ENCODE peak calls at places on chromosomes 3 and 15, in eight cellular contexts. V is aorta; Y is left ventricle myocardium superior; U is mucosa of descending colon; W is A549; J is activated CD8-positive, alpha-beta memory T cell treated with anti-CD3 and anti-CD28 coated beads, Interleukin-2, amount 10 ng/mL, durations not matched to agents 7 days and 5 days; O is activated naive CD4-positive, alpha-beta T cell treated with anti-CD3 and anti-CD28 coated beads, Interleukin-2, amount 50 U/mL, for 72 hours; M is pancreas. P is an unnamed sample.
A peak's percentile ranks its signal among the peaks of the same experiment; 100 is the strongest.

GRCh38 chr3:19146685-19147650 is 1.3 kb upstream of the KCNH8 start:
- ATAC-seq in W (peak; percentile 86), V (peak; percentile 69), Y (peak; percentile 88), U (peak; percentile 90), O (peak; percentile 70), M (peak; percentile 82), J (peak; percentile 77), P (peak; percentile 69)

GRCh38 chr15:70627322-70627721 is 136.0 kb downstream of the UACA start:
- ATAC-seq in W (no peak), O (no peak), V (peak; percentile 55), J (no peak), Y (no peak), U (no peak), M (no peak), P (no peak)

GRCh38 chr15:39149636-39150035 is 431.2 kb upstream of the THBS1 start:
- ATAC-seq in Y (no peak), J (no peak), V (no peak), W (no peak), U (no peak), O (no peak), M (no peak), P (no peak)

GRCh38 chr15:60003243-60004018 is 680 bp upstream of the FOXB1 start:
- ATAC-seq in Y (no peak), W (no peak), V (no peak), J (no peak), M (no peak), U (no peak), O (no peak), P (no peak)

GRCh38 chr3:41419809-41420208 is 220.5 kb downstream of the CTNNB1 start:
- ATAC-seq in V (no peak), W (no peak), U (no peak), O (no peak), M (no peak), J (no peak), Y (no peak), P (no peak)

GRCh38 chr3:17913349-17913748 is 170.9 kb upstream of the TBC1D5 start:
- ATAC-seq in M (no peak), U (no peak), W (no peak), V (no peak), Y (no peak), O (no peak), J (no peak), P (no peak)

GRCh38 chr3:47324278-47324865 is 41.6 kb downstream of the KLHL18 start:
- ATAC-seq in V (peak; percentile 91), O (peak; percentile 72), J (peak; percentile 71), W (peak; percentile 88), M (peak; percentile 99), U (peak; percentile 93), Y (peak; percentile 92), P (peak; percentile 72)

GRCh38 chr3:101829066-101829830 is 20.1 kb upstream of the NFKBIZ start:
- ATAC-seq in V (peak; percentile 87), O (peak; percentile 75), W (no peak), U (peak; percentile 68), J (peak; percentile 84), Y (peak; percentile 95), M (peak; percentile 54), P (peak; percentile 80)

GRCh38 chr3:11022115-11022514 is 29.6 kb downstream of the SLC6A1 start:
- ATAC-seq in Y (no peak), V (no peak), M (no peak), O (no peak), U (no peak), J (no peak), W (no peak), P (no peak)

GRCh38 chr15:79432345-79433311 is 492 bp downstream of the MINAR1 start:
- ATAC-seq in W (peak; percentile 37), M (peak; percentile 39), Y (no peak), U (peak; percentile 30), O (no peak), V (peak; percentile 37), J (peak; percentile 16), P (no peak)

GRCh38 chr3:4320453-4320852 is 17.3 kb downstream of the SETMAR start:
- ATAC-seq in M (no peak), U (peak; percentile 81), O (no peak), V (no peak), W (no peak), Y (no peak), J (no peak), P (no peak)

GRCh38 chr3:108757404-108757982 is at the start of gene RETNLB:
- ATAC-seq in W (no peak), J (no peak), O (no peak), U (peak; percentile 91), M (peak; percentile 97), V (no peak), Y (no peak), P (no peak)

GRCh38 chr3:133400006-133400515 is at the start of gene BFSP2:
- ATAC-seq in V (no peak), U (no peak), W (no peak), Y (no peak), J (no peak), O (no peak), M (no peak), P (no peak)

GRCh38 chr15:59953392-59953883 is 50.7 kb upstream of the FOXB1 start:
- ATAC-seq in U (peak; percentile 81), M (peak; percentile 89), O (no peak), V (no peak), W (no peak), Y (no peak), J (no peak), P (no peak)

GRCh38 chr3:160665784-160666526 is 11.0 kb upstream of the ARL14 start:
- ATAC-seq in U (peak; percentile 49), O (peak; percentile 76), W (no peak), M (peak; percentile 17), Y (no peak), V (no peak), J (no peak), P (peak; percentile 89)

GRCh38 chr3:172315401-172316091 is 132.7 kb downstream of the GHSR start:
- ATAC-seq in W (peak; percentile 23), O (no peak), Y (peak; percentile 26), M (peak; percentile 39), J (no peak), V (no peak), U (peak; percentile 79), P (peak; percentile 79)

GRCh38 chr3:150385296-150386242 is 22.5 kb upstream of the TSC22D2 start:
- ATAC-seq in V (no peak), J (peak; percentile 17), O (peak; percentile 67), U (peak; percentile 32), W (no peak), Y (no peak), M (peak; percentile 25), P (peak; percentile 36)

GRCh38 chr3:3578723-3579122 is 220.5 kb upstream of the LRRN1 start:
- ATAC-seq in W (no peak), M (no peak), J (no peak), U (no peak), Y (no peak), V (no peak), O (no peak), P (no peak)

GRCh38 chr3:123629747-123630047 is 44.8 kb upstream of the HACD2 start:
- ATAC-seq in W (peak; percentile 62), O (no peak), M (no peak), U (no peak), J (no peak), V (no peak), Y (no peak), P (no peak)

GRCh38 chr3:16369247-16369646 is 104.2 kb downstream of the OXNAD1 start:
- ATAC-seq in V (no peak), Y (no peak), O (peak; percentile 73), M (no peak), J (no peak), U (no peak), W (no peak), P (peak; percentile 63)

GRCh38 chr3:17110665-17111396 is 226.1 kb downstream of the PLCL2 start:
- ATAC-seq in J (no peak), M (no peak), O (peak; percentile 48), V (no peak), Y (no peak), U (no peak), W (no peak), P (peak; percentile 68)

GRCh38 chr3:197520311-197521276 is 35.2 kb downstream of the BDH1 start:
- ATAC-seq in W (peak; percentile 82), U (peak; percentile 88), M (peak; percentile 76), O (no peak), V (no peak), Y (no peak), J (no peak), P (peak; percentile 17)

GRCh38 chr3:64684715-64685261 is 3.0 kb downstream of the ADAMTS9 start:
- ATAC-seq in Y (peak; percentile 3), V (peak; percentile 62), W (no peak), U (no peak), O (no peak), M (peak; percentile 22), J (no peak), P (no peak)

GRCh38 chr3:72397586-72397985 is 450.7 kb downstream of the SHQ1 start:
- ATAC-seq in M (peak; percentile 45), Y (no peak), V (no peak), O (no peak), J (no peak), U (no peak), W (no peak), P (no peak)

GRCh38 chr3:122941233-122942206 is 86.0 kb downstream of the SEMA5B start:
- ATAC-seq in M (no peak), Y (no peak), W (no peak), V (no peak), O (no peak), J (peak; percentile 60), U (no peak), P (no peak)

GRCh38 chr3:53051929-53052328 is 6.1 kb upstream of the SFMBT1 start:
- ATAC-seq in V (no peak), J (no peak), O (no peak), M (peak; percentile 97), Y (no peak), U (peak; percentile 77), W (no peak), P (no peak)

GRCh38 chr15:56732135-56732880 is 1.0 kb downstream of the ZNF280D start:
- ATAC-seq in J (peak; percentile 10), M (peak; percentile 36), W (no peak), O (peak; percentile 6), Y (peak; percentile 25), U (peak; percentile 4), V (peak; percentile 9), P (peak; percentile 14)

GRCh38 chr3:13018039-13018431 is 55.2 kb downstream of the IQSEC1 start:
- ATAC-seq in O (no peak), V (no peak), J (no peak), U (no peak), W (no peak), Y (peak; percentile 9), M (no peak), P (no peak)

GRCh38 chr15:89139613-89140499 is 51.6 kb downstream of the ABHD2 start:
- ATAC-seq in O (no peak), Y (peak; percentile 23), U (no peak), V (peak; percentile 33), J (no peak), M (peak; percentile 46), W (peak; percentile 84), P (no peak)

GRCh38 chr15:40558952-40559742 is 5.7 kb downstream of the CCDC32 start:
- ATAC-seq in M (no peak), J (no peak), Y (no peak), W (no peak), V (no peak), O (no peak), U (no peak), P (no peak)

GRCh38 chr3:141321109-141321497 is 47.2 kb upstream of the ZBTB38 start:
- ATAC-seq in O (peak; percentile 36), V (no peak), U (peak; percentile 7), W (no peak), M (no peak), Y (no peak), J (no peak), P (no peak)

GRCh38 chr3:134567605-134568004 is 81.7 kb downstream of the CEP63 start:
- ATAC-seq in J (no peak), U (no peak), M (no peak), V (no peak), O (no peak), W (no peak), Y (no peak), P (no peak)

GRCh38 chr3:39501982-39502837 is 34.7 kb downstream of the MOBP start:
- ATAC-seq in U (peak; percentile 42), O (no peak), W (no peak), J (no peak), V (peak; percentile 6), M (peak; percentile 29), Y (no peak), P (no peak)

GRCh38 chr3:36257117-36257516 is 123.2 kb upstream of the STAC start:
- ATAC-seq in O (no peak), J (no peak), W (peak; percentile 30), U (no peak), Y (no peak), V (no peak), M (no peak), P (no peak)

P was measured in activated T-helper 17 cell treated with anti-CD3 and anti-CD28 coated beads, Interleukin-2, amount 50 U/mL, for 72 hours.